ENCODE peak calls at places on chromosome 6, in ten cellular contexts. U is upper lobe of right lung, W is heart right ventricle, F is tibial artery, X is MM.1S, O is osteocyte, H is kidney epithelial cell, S is HFFc6, R is fibroblast of pulmonary artery, L is IMR-90. M is an unnamed sample.

GRCh38 chr6:41698350-41698781 is 37.0 kb downstream of the TFEB start:
- DNase-seq in W (peak; percentile 51), H (peak; percentile 80), U (no peak), R (peak; percentile 93), L (peak; percentile 98), X (no peak), F (no peak), S (peak; percentile 92), O (no peak), M (no peak)

GRCh38 chr6:158803733-158804143 is 15.4 kb downstream of the EZR start:
- DNase-seq in O (no peak), U (no peak), H (no peak), W (peak; percentile 20), S (no peak), L (no peak), X (peak; percentile 53), R (no peak), F (no peak), M (no peak)

GRCh38 chr6:127515234-127515793 is 3.8 kb downstream of the MTCL3 start:
- DNase-seq in S (peak; percentile 16), X (no peak), H (no peak), W (no peak), L (no peak), F (no peak), R (peak; percentile 33), U (no peak), O (no peak), M (no peak)

GRCh38 chr6:170021579-170021978 is 269.3 kb downstream of the DLL1 start:
- DNase-seq in O (no peak), H (no peak), F (no peak), S (no peak), U (no peak), R (no peak), X (no peak), W (no peak), L (no peak), M (no peak)

GRCh38 chr6:46054531-46054930 is 38.9 kb upstream of the CLIC5 start:
- DNase-seq in F (no peak), O (no peak), R (no peak), L (no peak), U (no peak), H (no peak), W (no peak), X (no peak), S (no peak), M (no peak)

GRCh38 chr6:54801669-54802068 is 44.9 kb upstream of the FAM83B start:
- DNase-seq in U (no peak), X (no peak), H (peak; percentile 71), W (no peak), S (peak; percentile 60), O (no peak), R (peak; percentile 43), L (peak; percentile 93), F (no peak), M (no peak)

GRCh38 chr6:22271044-22271443 is 25.8 kb downstream of the PRL start:
- DNase-seq in L (peak; percentile 23), U (no peak), R (no peak), H (no peak), W (no peak), X (peak; percentile 61), O (no peak), F (no peak), S (no peak), M (no peak)

GRCh38 chr6:167130712-167131684 is 8.1 kb downstream of the CCR6 start:
- DNase-seq in R (no peak), L (no peak), F (no peak), W (no peak), H (peak; percentile 42), X (no peak), S (no peak), O (no peak), U (no peak), M (no peak)

GRCh38 chr6:36546664-36546957 is 668 bp downstream of the STK38 start:
- DNase-seq in U (no peak), S (no peak), R (no peak), F (no peak), O (no peak), H (no peak), W (no peak), L (no peak), X (no peak), M (no peak)

GRCh38 chr6:152380993-152381898 is 255.9 kb downstream of the SYNE1 start:
- DNase-seq in R (peak; percentile 96), O (peak; percentile 94), W (peak; percentile 86), X (no peak), S (peak; percentile 99), U (peak; percentile 77), F (peak; percentile 90), H (peak; percentile 97), L (peak; percentile 97), M (peak; percentile 62)

GRCh38 chr6:57313009-57313408 is 4.4 kb upstream of the PRIM2 start:
- DNase-seq in F (no peak), H (no peak), L (no peak), O (no peak), R (no peak), S (no peak), X (no peak), U (no peak), W (no peak), M (no peak)

GRCh38 chr6:57312004-57312345 is 5.5 kb upstream of the PRIM2 start:
- DNase-seq in S (no peak), U (no peak), X (no peak), H (no peak), W (no peak), O (no peak), L (no peak), F (no peak), R (no peak), M (no peak)

GRCh38 chr6:57316581-57317059 is 810 bp upstream of the PRIM2 start:
- DNase-seq in U (peak; percentile 84), W (peak; percentile 80), H (peak; percentile 59), O (peak; percentile 91), R (peak; percentile 94), F (peak; percentile 86), X (peak; percentile 93), S (peak; percentile 89), L (peak; percentile 92), M (peak; percentile 52)

GRCh38 chr6:57315851-57316250 is 1.6 kb upstream of the PRIM2 start:
- DNase-seq in L (no peak), O (no peak), W (no peak), H (no peak), X (no peak), R (no peak), U (no peak), F (no peak), S (no peak), M (no peak)

GRCh38 chr6:57313711-57314471 is 3.5 kb upstream of the PRIM2 start:
- DNase-seq in X (no peak), W (no peak), H (peak; percentile 95), O (peak; percentile 90), R (peak; percentile 96), U (no peak), L (peak; percentile 98), F (no peak), S (peak; percentile 100), M (no peak)
- TF ChIP-seq CTCF in X (no peak), W (no peak), H (no peak), O (peak; percentile 31), R (no peak), U (no peak), L (peak; percentile 0), F (no peak), S (peak; percentile 39), M (no peak)

GRCh38 chr6:77172578-77172977 is 290.7 kb downstream of the HTR1B start:
- DNase-seq in H (no peak), W (no peak), O (no peak), S (no peak), X (no peak), L (no peak), F (no peak), U (no peak), R (no peak), M (no peak)
- TF ChIP-seq CTCF in H (no peak), W (no peak), O (no peak), S (no peak), X (no peak), L (no peak), F (no peak), U (no peak), R (no peak), M (no peak)

GRCh38 chr6:33915134-33915533 is 111.3 kb upstream of the MLN start:
- DNase-seq in O (no peak), W (no peak), S (no peak), R (peak; percentile 6), U (no peak), H (no peak), X (no peak), F (no peak), L (no peak), M (no peak)

GRCh38 chr6:33918175-33918695 is 114.4 kb upstream of the MLN start:
- DNase-seq in H (no peak), U (no peak), S (no peak), O (no peak), L (no peak), R (no peak), W (no peak), X (no peak), F (no peak), M (no peak)

GRCh38 chr6:33912177-33912576 is 108.4 kb upstream of the MLN start:
- DNase-seq in R (no peak), L (no peak), F (no peak), O (no peak), U (no peak), W (no peak), S (no peak), H (no peak), X (no peak), M (no peak)

GRCh38 chr6:33911488-33911887 is 107.7 kb upstream of the MLN start:
- DNase-seq in X (no peak), L (no peak), S (no peak), U (no peak), W (no peak), R (no peak), H (no peak), O (no peak), F (no peak), M (no peak)

GRCh38 chr6:33914519-33915120 is 110.8 kb upstream of the MLN start:
- DNase-seq in O (no peak), U (no peak), R (no peak), S (no peak), F (no peak), W (no peak), L (no peak), X (no peak), H (no peak), M (no peak)
- TF ChIP-seq CTCF in O (no peak), U (no peak), R (no peak), S (no peak), F (no peak), W (no peak), L (no peak), X (no peak), H (no peak), M (no peak)

DNA sequence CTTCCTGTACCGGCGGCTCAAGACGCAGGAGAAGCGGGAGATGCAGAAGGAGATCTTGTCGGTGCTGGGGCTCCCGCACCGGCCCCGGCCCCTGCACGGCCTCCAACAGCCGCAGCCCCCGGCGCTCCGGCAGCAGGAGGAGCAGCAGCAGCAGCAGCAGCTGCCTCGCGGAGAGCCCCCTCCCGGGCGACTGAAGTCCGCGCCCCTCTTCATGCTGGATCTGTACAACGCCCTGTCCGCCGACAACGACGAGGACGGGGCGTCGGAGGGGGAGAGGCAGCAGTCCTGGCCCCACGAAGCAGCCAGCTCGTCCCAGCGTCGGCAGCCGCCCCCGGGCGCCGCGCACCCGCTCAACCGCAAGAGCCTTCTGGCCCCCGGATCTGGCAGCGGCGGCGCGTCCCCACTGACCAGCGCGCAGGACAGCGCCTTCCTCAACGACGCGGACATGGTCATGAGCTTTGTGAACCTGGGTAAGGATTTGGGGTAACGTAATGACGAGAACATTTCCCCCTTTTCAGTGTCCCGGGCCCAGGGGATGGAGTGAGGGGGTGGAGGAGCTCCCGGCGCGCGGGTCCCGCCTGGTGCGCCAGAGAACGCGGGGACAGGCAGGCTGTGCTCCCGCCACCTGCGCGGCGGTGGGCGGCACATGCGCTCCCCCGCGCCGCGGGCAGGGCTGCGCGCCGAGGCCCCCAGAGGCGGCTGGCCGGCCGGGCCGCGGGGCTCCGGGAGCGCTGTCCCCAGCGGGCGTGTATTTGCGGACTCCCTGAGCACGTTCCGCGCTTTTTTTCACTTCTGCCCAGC is 1.5 kb downstream of the BMP6 start:
- DNase-seq in U (no peak), L (no peak), W (no peak), X (peak; percentile 21), H (no peak), O (no peak), R (peak; percentile 36), S (no peak), F (no peak), M (no peak)
- TF ChIP-seq CTCF in U (no peak), L (no peak), W (no peak), X (no peak), H (no peak), O (no peak), R (no peak), S (no peak), F (no peak), M (no peak)